ENCODE peak calls at places on chromosomes 1 and 21, in six cellular contexts. J is RKO, X is fibroblast of lung, U is A673, F is NCI-H69, N is neural crest cell. A is an unnamed sample.

GRCh38 chr1:224430511-224431113 is 4.0 kb downstream of the WDR26 start:
- DNase-seq in J (peak), X (peak), U (peak), F (peak), N (no peak), A (no peak)

GRCh38 chr1:151147132-151147503 is 687 bp upstream of the SEMA6C start:
- DNase-seq in J (no peak), X (no peak), U (no peak), F (peak), N (no peak), A (no peak)

GRCh38 chr1:107997846-107998245 is 32.9 kb upstream of the VAV3 start:
- DNase-seq in J (no peak), X (no peak), U (no peak), F (no peak), N (no peak), A (no peak)

GRCh38 chr1:181133441-181133951 is 45.0 kb downstream of the IER5 start:
- DNase-seq in J (no peak), X (no peak), U (no peak), F (peak), N (no peak), A (peak)

GRCh38 chr21:42461881-42462877 is 33.8 kb downstream of the RSPH1 start:
- DNase-seq in J (no peak), X (no peak), U (no peak), F (peak), N (no peak), A (peak)

GRCh38 chr1:184506501-184506900 is 119.7 kb downstream of the C1orf21 start:
- DNase-seq in J (no peak), X (no peak), U (no peak), F (no peak), N (no peak), A (no peak)

GRCh38 chr1:184386271-184387068 is at the start of gene C1orf21:
- DNase-seq in J (peak), X (peak), U (peak), F (peak), N (peak), A (peak)

GRCh38 chr1:26357121-26357602 is 3.2 kb upstream of the CRYBG2 start:
- DNase-seq in J (no peak), X (no peak), U (no peak), F (peak), N (no peak), A (no peak)

GRCh38 chr1:243944429-243945160 is 94.6 kb upstream of the AKT3 start:
- DNase-seq in J (no peak), X (peak), U (no peak), F (no peak), N (no peak), A (no peak)

GRCh38 chr1:53362851-53363642 is 35.2 kb upstream of the LRP8 start:
- DNase-seq in J (no peak), X (no peak), U (no peak), F (peak), N (no peak), A (peak)

GRCh38 chr21:44508711-44509445 is 31.1 kb downstream of the KRTAP10-1 start:
- DNase-seq in J (no peak), X (no peak), U (no peak), F (peak), N (no peak), A (no peak)

GRCh38 chr1:16173447-16174260 is 17.8 kb upstream of the EPHA2 start:
- DNase-seq in J (peak), X (peak), U (no peak), F (no peak), N (no peak), A (no peak)

GRCh38 chr1:171716620-171717019 is 25.2 kb downstream of the VAMP4 start:
- DNase-seq in J (no peak), X (no peak), U (peak), F (no peak), N (no peak), A (no peak)

GRCh38 chr1:193355179-193355578 is 168.8 kb upstream of the B3GALT2 start:
- DNase-seq in J (peak), X (peak), U (no peak), F (peak), N (no peak), A (no peak)

GRCh38 chr1:209583408-209583807 is at the start of gene CAMK1G:
- DNase-seq in J (no peak), X (peak), U (peak), F (peak), N (peak), A (peak)

GRCh38 chr1:218718216-218718615 is 373.1 kb downstream of the TGFB2 start:
- DNase-seq in J (no peak), X (peak), U (no peak), F (no peak), N (no peak), A (no peak)

GRCh38 chr1:91844862-91845528 is 41.0 kb downstream of the TGFBR3 start:
- DNase-seq in J (no peak), X (peak), U (no peak), F (no peak), N (no peak), A (no peak)

GRCh38 chr1:28296401-28297220 is 32.2 kb upstream of the MED18 start:
- DNase-seq in J (no peak), X (peak), U (no peak), F (peak), N (peak), A (peak)

GRCh38 chr21:43691086-43691795 is 27.7 kb upstream of the PDXK start:
- DNase-seq in J (no peak), X (no peak), U (no peak), F (no peak), N (no peak), A (no peak)

GRCh38 chr1:28518745-28519341 is 13.0 kb downstream of the RCC1 start:
- DNase-seq in J (peak), X (peak), U (no peak), F (no peak), N (no peak), A (peak)

GRCh38 chr1:41144285-41144684 is 97.8 kb downstream of the SCMH1 start:
- DNase-seq in J (no peak), X (no peak), U (no peak), F (no peak), N (no peak), A (no peak)